ENCODE peak calls at places on chromosomes 11 and 22, in six cellular contexts. S is omental fat pad, F is EH, X is activated T-cell treated with anti-CD3 and anti-CD28 coated beads for 1 hour, D is AG04450, E is NCI-H510A treated with DMSO at 0.1 percent for 48 hours. Z is an unnamed sample.
A peak's percentile ranks its signal among the peaks of the same experiment; 100 is the strongest.

GRCh38 chr22:42905702-42906183 is 48.7 kb upstream of the ARFGAP3 start:
- DNase-seq in S (no peak), F (no peak), X (no peak), D (no peak), E (peak; percentile 23), Z (no peak)

GRCh38 chr22:29541845-29542244 is 11.7 kb downstream of the THOC5 start:
- DNase-seq in S (no peak), F (no peak), X (no peak), D (no peak), E (no peak), Z (no peak)

GRCh38 chr11:26093206-26093605 is 238.7 kb upstream of the ANO3 start:
- DNase-seq in S (no peak), F (no peak), X (no peak), D (no peak), E (no peak), Z (no peak)

GRCh38 chr11:8671651-8672062 is 10.8 kb downstream of the TRIM66 start:
- DNase-seq in S (no peak), F (no peak), X (no peak), D (peak; percentile 63), E (no peak), Z (no peak)

GRCh38 chr11:13354335-13354734 is 76.7 kb downstream of the BMAL1 start:
- DNase-seq in S (no peak), F (peak; percentile 53), X (no peak), D (no peak), E (no peak), Z (no peak)

GRCh38 chr11:2798951-2799761 is 86.4 kb downstream of the CDKN1C start:
- DNase-seq in S (peak; percentile 11), F (peak; percentile 10), X (no peak), D (no peak), E (no peak), Z (no peak)

GRCh38 chr11:120660024-120660565 is 148.5 kb downstream of the GRIK4 start:
- DNase-seq in S (no peak), F (peak; percentile 20), X (peak; percentile 3), D (no peak), E (no peak), Z (no peak)

GRCh38 chr11:14213006-14213405 is 146.0 kb downstream of the RRAS2 start:
- DNase-seq in S (no peak), F (no peak), X (no peak), D (no peak), E (no peak), Z (no peak)

Z was measured in GM12878.